ENCODE peak calls at places on chromosomes 13 and 19, in ten cellular contexts. W is NCI-H1105, L is HT-29, V is iris pigment epithelial cell, R is renal cortical epithelial cell, J is OCI-LY7, O is NCI-H2029 treated with DMSO at 0.1 percent for 48 hours, X is EL, T is ecto neural progenitor cell, I is B cell. B is an unnamed sample.
A peak's percentile ranks its signal among the peaks of the same experiment; 100 is the strongest.

GRCh38 chr13:87129602-87130300 is 541.4 kb upstream of the SLITRK5 start:
- DNase-seq in W (no peak), L (no peak), V (peak; percentile 63), R (peak; percentile 79), J (no peak), O (no peak), X (no peak), T (no peak), I (no peak), B (no peak)

GRCh38 chr19:29760752-29761502 is 45.9 kb upstream of the C19orf12 start:
- DNase-seq in W (no peak), L (no peak), V (no peak), R (no peak), J (no peak), O (no peak), X (no peak), T (no peak), I (no peak), B (no peak)

GRCh38 chr13:111610879-111611278 is 290.4 kb downstream of the TEX29 start:
- DNase-seq in W (no peak), L (no peak), V (no peak), R (no peak), J (no peak), O (no peak), X (no peak), T (peak; percentile 27), I (no peak), B (no peak)

GRCh38 chr13:48504606-48505369 is 28.1 kb downstream of the RCBTB2 start:
- DNase-seq in W (no peak), L (no peak), V (no peak), R (no peak), J (no peak), O (no peak), X (no peak), T (no peak), I (no peak), B (no peak)

GRCh38 chr13:28753208-28753892 is 34.6 kb upstream of the SLC46A3 start:
- DNase-seq in W (no peak), L (peak; percentile 93), V (peak; percentile 87), R (peak; percentile 96), J (no peak), O (no peak), X (peak; percentile 96), T (no peak), I (no peak), B (peak; percentile 65)

GRCh38 chr19:29337029-29337428 is 124.1 kb upstream of the UQCRFS1 start:
- DNase-seq in W (no peak), L (no peak), V (no peak), R (no peak), J (no peak), O (no peak), X (no peak), T (no peak), I (no peak), B (no peak)

GRCh38 chr19:13615890-13616289 is 109.6 kb upstream of the CACNA1A start:
- DNase-seq in W (no peak), L (no peak), V (no peak), R (no peak), J (no peak), O (no peak), X (no peak), T (no peak), I (no peak), B (no peak)

GRCh38 chr19:30083125-30083681 is 141.2 kb downstream of the URI1 start:
- DNase-seq in W (no peak), L (no peak), V (no peak), R (no peak), J (no peak), O (no peak), X (no peak), T (no peak), I (no peak), B (no peak)

GRCh38 chr19:36009220-36009619 is 607 bp upstream of the SYNE4 start:
- DNase-seq in W (peak; percentile 41), L (peak; percentile 63), V (peak; percentile 73), R (no peak), J (no peak), O (peak; percentile 3), X (peak; percentile 69), T (peak; percentile 78), I (no peak), B (peak; percentile 52)

GRCh38 chr13:87999141-87999765 is 328.1 kb downstream of the SLITRK5 start:
- DNase-seq in W (no peak), L (no peak), V (peak; percentile 36), R (peak; percentile 97), J (no peak), O (no peak), X (peak; percentile 49), T (no peak), I (no peak), B (no peak)

GRCh38 chr13:112619730-112620639 is 32.0 kb upstream of the TUBGCP3 start:
- DNase-seq in W (peak; percentile 96), L (peak; percentile 37), V (peak; percentile 21), R (peak; percentile 50), J (peak; percentile 9), O (peak; percentile 46), X (peak; percentile 27), T (peak; percentile 85), I (no peak), B (no peak)

GRCh38 chr13:102128216-102128800 is 273.5 kb downstream of the FGF14 start:
- DNase-seq in W (no peak), L (no peak), V (peak; percentile 69), R (peak; percentile 97), J (no peak), O (no peak), X (peak; percentile 24), T (no peak), I (no peak), B (no peak)

GRCh38 chr19:741506-742131 is 9.3 kb upstream of the MISP start:
- DNase-seq in W (no peak), L (no peak), V (no peak), R (no peak), J (peak; percentile 51), O (no peak), X (peak; percentile 25), T (no peak), I (no peak), B (no peak)

GRCh38 chr13:23765531-23765930 is 123.7 kb downstream of the MIPEP start:
- DNase-seq in W (no peak), L (no peak), V (no peak), R (no peak), J (no peak), O (no peak), X (no peak), T (no peak), I (no peak), B (no peak)

GRCh38 chr13:45108716-45109706 is 11.3 kb upstream of the GTF2F2 start:
- DNase-seq in W (no peak), L (no peak), V (peak; percentile 95), R (peak; percentile 96), J (no peak), O (no peak), X (peak; percentile 8), T (no peak), I (no peak), B (no peak)

GRCh38 chr19:4310247-4311121 is 6.1 kb downstream of the FSD1 start:
- DNase-seq in W (no peak), L (peak; percentile 37), V (no peak), R (no peak), J (peak; percentile 67), O (no peak), X (peak; percentile 14), T (no peak), I (no peak), B (no peak)

GRCh38 chr13:98327326-98328314 is 150.6 kb upstream of the RNF113B start:
- DNase-seq in W (no peak), L (no peak), V (peak; percentile 82), R (peak; percentile 82), J (no peak), O (no peak), X (peak; percentile 34), T (peak; percentile 72), I (no peak), B (no peak)

GRCh38 chr13:51221674-51222509 is at the start of gene FAM124A:
- DNase-seq in W (no peak), L (peak; percentile 23), V (peak; percentile 23), R (no peak), J (peak; percentile 43), O (no peak), X (peak; percentile 42), T (no peak), I (no peak), B (no peak)

GRCh38 chr13:98853791-98854191 is 101.3 kb upstream of the SLC15A1 start:
- DNase-seq in W (no peak), L (no peak), V (peak; percentile 86), R (peak; percentile 14), J (no peak), O (no peak), X (peak; percentile 14), T (no peak), I (no peak), B (no peak)

GRCh38 chr13:20351279-20352022 is 119.3 kb upstream of the GJB6 start:
- DNase-seq in W (no peak), L (peak; percentile 32), V (peak; percentile 90), R (peak; percentile 82), J (no peak), O (no peak), X (peak; percentile 74), T (no peak), I (no peak), B (no peak)

GRCh38 chr13:39509616-39510015 is 93.4 kb downstream of the LHFPL6 start:
- DNase-seq in W (no peak), L (no peak), V (no peak), R (no peak), J (peak; percentile 39), O (no peak), X (no peak), T (no peak), I (no peak), B (no peak)

GRCh38 chr19:12782424-12783225 is 7.3 kb upstream of the HOOK2 start:
- DNase-seq in W (peak; percentile 78), L (peak; percentile 60), V (peak; percentile 75), R (peak; percentile 56), J (peak; percentile 54), O (no peak), X (peak; percentile 80), T (peak; percentile 79), I (peak; percentile 91), B (peak; percentile 79)

GRCh38 chr19:2602391-2603181 is 99.9 kb downstream of the GNG7 start:
- DNase-seq in W (no peak), L (peak; percentile 54), V (peak; percentile 89), R (peak; percentile 71), J (no peak), O (peak; percentile 27), X (peak; percentile 90), T (peak; percentile 74), I (no peak), B (peak; percentile 85)

GRCh38 chr19:3990815-3991117 is 5.5 kb upstream of the EEF2 start:
- DNase-seq in W (no peak), L (no peak), V (no peak), R (no peak), J (no peak), O (no peak), X (no peak), T (no peak), I (no peak), B (no peak)

GRCh38 chr13:76735641-76736040 is 150.6 kb downstream of the KCTD12 start:
- DNase-seq in W (no peak), L (no peak), V (no peak), R (no peak), J (no peak), O (no peak), X (no peak), T (no peak), I (no peak), B (no peak)

GRCh38 chr19:7817801-7818200 is 12.2 kb upstream of the EVI5L start:
- DNase-seq in W (no peak), L (no peak), V (no peak), R (no peak), J (no peak), O (no peak), X (no peak), T (no peak), I (no peak), B (no peak)

GRCh38 chr19:4583961-4584669 is 24.6 kb upstream of the SEMA6B start:
- DNase-seq in W (no peak), L (no peak), V (no peak), R (no peak), J (peak; percentile 32), O (no peak), X (no peak), T (peak; percentile 86), I (no peak), B (no peak)

GRCh38 chr13:107809125-107809524 is 406.2 kb downstream of the LIG4 start:
- DNase-seq in W (no peak), L (no peak), V (peak; percentile 55), R (no peak), J (no peak), O (no peak), X (no peak), T (no peak), I (no peak), B (no peak)